ENCODE peak calls at places on chromosome 14, in seven cellular contexts. H, D, E, S, M, F and A are unnamed samples.

GRCh38 chr14:48526307-48526706 is 850.9 kb upstream of the MDGA2 start:
- DNase-seq in M (no peak), D (no peak), S (no peak), H (no peak), F (no peak), E (peak), A (no peak)

GRCh38 chr14:64440494-64440893 is 24.8 kb upstream of the AKAP5 start:
- DNase-seq in H (no peak), D (no peak), E (no peak), S (no peak), M (no peak), F (no peak), A (no peak)

GRCh38 chr14:34711169-34711568 is 3.2 kb downstream of the CFL2 start:
- DNase-seq in E (peak), F (no peak), M (peak), D (peak), S (peak), H (no peak), A (peak)

GRCh38 chr14:104700747-104701215 is 11.4 kb downstream of the INF2 start:
- DNase-seq in S (no peak), M (no peak), E (no peak), H (no peak), F (no peak), D (no peak), A (no peak)

GRCh38 chr14:81211844-81212243 is 8.9 kb downstream of the GTF2A1 start:
- DNase-seq in H (no peak), E (peak), D (no peak), S (peak), M (peak), F (peak), A (peak)

GRCh38 chr14:94671870-94672444 is 59.8 kb downstream of the SERPINA3 start:
- DNase-seq in M (no peak), D (no peak), H (no peak), E (peak), S (no peak), F (no peak), A (no peak)

GRCh38 chr14:32364941-32365340 is 35.8 kb downstream of the AKAP6 start:
- DNase-seq in M (no peak), E (no peak), S (no peak), F (no peak), H (no peak), D (no peak), A (peak)

GRCh38 chr14:35403085-35403396 is 1.5 kb downstream of the NFKBIA start:
- DNase-seq in M (no peak), S (no peak), H (no peak), F (no peak), D (no peak), E (peak), A (no peak)

GRCh38 chr14:61502459-61503093 is 181.2 kb downstream of the PRKCH start:
- DNase-seq in E (no peak), D (no peak), S (no peak), M (no peak), H (no peak), F (no peak), A (no peak)

GRCh38 chr14:67137744-67138371 is 51.4 kb upstream of the GARIN2 start:
- DNase-seq in H (no peak), M (no peak), D (peak), S (no peak), E (peak), F (peak), A (peak)

GRCh38 chr14:92105845-92106094 is 612 bp downstream of the ATXN3 start:
- DNase-seq in D (no peak), S (peak), E (peak), F (peak), M (peak), H (no peak), A (no peak)

GRCh38 chr14:102498005-102498677 is 11.4 kb downstream of the ANKRD9 start:
- DNase-seq in S (peak), F (no peak), M (no peak), D (no peak), H (no peak), E (peak), A (peak)

GRCh38 chr14:84707830-84708229 is 822.1 kb upstream of the FLRT2 start:
- DNase-seq in S (no peak), M (no peak), H (no peak), D (no peak), E (no peak), F (no peak), A (no peak)

GRCh38 chr14:105864116-105864515 is 337.7 kb downstream of the TMEM121 start:
- DNase-seq in H (peak), S (no peak), D (no peak), M (no peak), E (no peak), F (no peak), A (no peak)

GRCh38 chr14:29805415-29806123 is 122.1 kb downstream of the PRKD1 start:
- DNase-seq in E (peak), H (no peak), D (peak), S (no peak), F (no peak), M (peak), A (no peak)

GRCh38 chr14:68983210-68983609 is 4.1 kb upstream of the ACTN1 start:
- DNase-seq in E (no peak), H (no peak), S (no peak), M (no peak), F (no peak), D (no peak), A (no peak)

GRCh38 chr14:104451474-104451873 is 128.1 kb upstream of the C14orf180 start:
- DNase-seq in D (no peak), H (no peak), S (no peak), E (no peak), F (no peak), M (no peak), A (no peak)

GRCh38 chr14:23829736-23830474 is 123.7 kb upstream of the DHRS4 start:
- DNase-seq in F (peak), E (peak), H (no peak), M (peak), S (no peak), D (peak), A (no peak)

GRCh38 chr14:64439141-64439540 is 26.2 kb upstream of the AKAP5 start:
- DNase-seq in F (no peak), E (no peak), H (no peak), S (no peak), M (no peak), D (no peak), A (no peak)

GRCh38 chr14:68249534-68250517 is 430.2 kb downstream of the RAD51B start:
- DNase-seq in S (no peak), E (peak), H (no peak), D (no peak), M (no peak), F (no peak), A (no peak)

GRCh38 chr14:103021817-103022668 is 35.3 kb downstream of the CDC42BPB start:
- DNase-seq in F (no peak), S (no peak), D (no peak), H (no peak), E (no peak), M (no peak), A (no peak)

GRCh38 chr14:64673748-64674147 is 30.5 kb upstream of the PLEKHG3 start:
- DNase-seq in S (no peak), H (no peak), E (no peak), D (no peak), F (peak), M (no peak), A (no peak)

GRCh38 chr14:98140862-98141261 is 1131.1 kb downstream of the BCL11B start:
- DNase-seq in D (no peak), E (no peak), H (no peak), S (no peak), M (no peak), F (no peak), A (no peak)

GRCh38 chr14:73953731-73954130 is 3.6 kb downstream of the COQ6 start:
- DNase-seq in H (no peak), M (no peak), E (no peak), D (no peak), F (no peak), S (no peak), A (no peak)

GRCh38 chr14:67940894-67941455 is 121.4 kb downstream of the RAD51B start:
- DNase-seq in S (no peak), H (no peak), M (no peak), F (no peak), E (peak), D (peak), A (no peak)

GRCh38 chr14:91335191-91336092 is 82.2 kb downstream of the CCDC88C start:
- DNase-seq in D (no peak), H (no peak), E (no peak), F (no peak), M (no peak), S (no peak), A (no peak)

GRCh38 chr14:71623939-71624338 is 308.3 kb upstream of the RGS6 start:
- DNase-seq in D (no peak), H (no peak), F (no peak), S (no peak), M (no peak), E (no peak), A (no peak)

GRCh38 chr14:74417611-74418010 is 8.4 kb downstream of the SYNDIG1L start:
- DNase-seq in E (no peak), F (no peak), S (no peak), D (no peak), M (no peak), H (no peak), A (no peak)

GRCh38 chr14:89660183-89660582 is 243.2 kb upstream of the FOXN3 start:
- DNase-seq in S (no peak), E (no peak), F (no peak), D (no peak), M (peak), H (no peak), A (peak)

GRCh38 chr14:90382491-90383125 is 14.2 kb upstream of the CALM1 start:
- DNase-seq in S (peak), M (peak), H (peak), D (peak), E (peak), F (peak), A (peak)

GRCh38 chr14:86777950-86778602 is 1214.9 kb downstream of the GALC start:
- DNase-seq in M (no peak), D (peak), F (no peak), H (no peak), E (peak), S (no peak), A (no peak)

GRCh38 chr14:41872906-41873305 is 266.2 kb downstream of the LRFN5 start:
- DNase-seq in H (no peak), S (no peak), E (no peak), F (no peak), M (no peak), D (no peak), A (no peak)

GRCh38 chr14:100836053-100836805 is 10.3 kb downstream of the MEG3 start:
- DNase-seq in E (no peak), M (no peak), S (no peak), F (no peak), D (no peak), H (no peak), A (no peak)

GRCh38 chr14:93619176-93619793 is 169.0 kb downstream of the PRIMA1 start:
- DNase-seq in H (no peak), F (peak), S (peak), D (peak), E (peak), M (peak), A (peak)

GRCh38 chr14:103232831-103233319 is 101.2 kb upstream of the EIF5 start:
- DNase-seq in H (no peak), D (no peak), E (no peak), S (no peak), M (no peak), F (no peak), A (peak)

GRCh38 chr14:29240046-29240445 is 473.5 kb downstream of the FOXG1 start:
- DNase-seq in D (peak), H (no peak), M (no peak), S (no peak), E (peak), F (no peak), A (no peak)